ENCODE peak calls at places on chromosome 15, in eight cellular contexts. W is AML-193; R is NCI-H510A treated with DMSO at 0.1 percent for 48 hours; V is activated CD8-positive, alpha-beta T cell treated with anti-CD3 and anti-CD28 coated beads, Interleukin-2, amount 10 ng/mL, durations not matched to agents 7 days and 5 days; G is T-cell; I is A172; T is prostate gland; D is activated CD4-positive, alpha-beta T cell treated with anti-CD3 and anti-CD28 coated beads, Interleukin-2, amount 50 U/mL, for 1 hour. Y is an unnamed sample.

GRCh38 chr15:31214864-31215489 is 111.7 kb upstream of the KLF13 start:
- DNase-seq in W (peak; percentile 12), R (no peak), D (no peak), I (no peak), V (no peak), G (no peak), T (peak; percentile 80), Y (peak; percentile 71)

GRCh38 chr15:31326729-31327673 is at the start of gene KLF13:
- DNase-seq in T (peak; percentile 57), D (peak; percentile 73), G (peak; percentile 75), R (no peak), I (peak; percentile 26), W (no peak), V (peak; percentile 73), Y (no peak)

GRCh38 chr15:55770261-55770660 is 27.3 kb upstream of the PRTG start:
- DNase-seq in V (no peak), T (no peak), D (no peak), R (no peak), I (no peak), G (no peak), W (no peak), Y (no peak)

GRCh38 chr15:27418729-27419128 is 447.7 kb downstream of the GABRG3 start:
- DNase-seq in G (no peak), D (no peak), I (no peak), W (no peak), T (no peak), V (no peak), R (peak; percentile 3), Y (peak; percentile 25)

GRCh38 chr15:33587773-33588172 is 277.0 kb downstream of the RYR3 start:
- DNase-seq in W (no peak), G (no peak), V (no peak), R (no peak), T (no peak), D (no peak), I (peak; percentile 30), Y (no peak)

GRCh38 chr15:74978503-74978902 is 16.9 kb upstream of the SCAMP5 start:
- DNase-seq in G (no peak), R (no peak), V (peak; percentile 51), D (peak; percentile 20), T (no peak), W (no peak), I (peak; percentile 48), Y (no peak)

GRCh38 chr15:28942046-28942445 is 56.3 kb downstream of the APBA2 start:
- DNase-seq in W (no peak), G (peak; percentile 57), R (no peak), D (peak; percentile 24), I (no peak), T (no peak), V (peak; percentile 72), Y (peak; percentile 45)

GRCh38 chr15:26028086-26028740 is 165.1 kb upstream of the ATP10A start:
- DNase-seq in G (no peak), I (no peak), T (no peak), D (no peak), V (no peak), R (no peak), W (no peak), Y (no peak)

GRCh38 chr15:62934236-62934971 is 108.1 kb upstream of the TPM1 start:
- DNase-seq in D (no peak), T (no peak), W (no peak), I (no peak), R (no peak), G (no peak), V (no peak), Y (no peak)

GRCh38 chr15:89178307-89178977 is 42.9 kb downstream of the RLBP1 start:
- DNase-seq in I (no peak), V (no peak), D (no peak), T (no peak), R (no peak), G (no peak), W (no peak), Y (no peak)

GRCh38 chr15:58346361-58346760 is 85.4 kb upstream of the LIPC start:
- DNase-seq in I (peak; percentile 74), G (no peak), D (no peak), W (no peak), T (peak; percentile 85), V (no peak), R (no peak), Y (no peak)

GRCh38 chr15:65630760-65631159 is 9.0 kb downstream of the SLC24A1 start:
- DNase-seq in R (no peak), D (no peak), G (no peak), T (no peak), I (no peak), W (no peak), V (no peak), Y (no peak)

GRCh38 chr15:33374181-33375006 is 63.6 kb downstream of the RYR3 start:
- DNase-seq in T (no peak), R (no peak), V (no peak), D (no peak), I (no peak), W (no peak), G (no peak), Y (no peak)

GRCh38 chr15:81317642-81318017 is 6.3 kb downstream of the STARD5 start:
- DNase-seq in D (no peak), W (no peak), I (no peak), G (no peak), V (no peak), R (no peak), T (no peak), Y (no peak)

GRCh38 chr15:31082771-31083393 is 18.6 kb downstream of the TRPM1 start:
- DNase-seq in I (no peak), V (no peak), D (no peak), T (peak; percentile 53), R (no peak), W (no peak), G (no peak), Y (no peak)

GRCh38 chr15:66165856-66166255 is 87.7 kb downstream of the MEGF11 start:
- DNase-seq in W (no peak), G (no peak), T (no peak), I (no peak), R (no peak), V (no peak), D (no peak), Y (no peak)

GRCh38 chr15:74176262-74177208 is 3.0 kb downstream of the ISLR start:
- DNase-seq in T (no peak), V (no peak), R (no peak), W (no peak), I (no peak), G (no peak), D (no peak), Y (no peak)

GRCh38 chr15:89506026-89506686 is 9.8 kb upstream of the RHCG start:
- DNase-seq in R (no peak), V (no peak), G (no peak), I (no peak), T (no peak), W (no peak), D (no peak), Y (no peak)

GRCh38 chr15:58522391-58522790 is 90.6 kb downstream of the LIPC start:
- DNase-seq in R (no peak), T (peak; percentile 12), D (no peak), G (no peak), W (no peak), V (no peak), I (no peak), Y (no peak)

GRCh38 chr15:64773606-64774555 is 1.5 kb downstream of the RBPMS2 start:
- DNase-seq in D (no peak), I (no peak), G (no peak), R (no peak), W (no peak), T (no peak), V (no peak), Y (no peak)

GRCh38 chr15:92077353-92078080 is 224.0 kb downstream of the SLCO3A1 start:
- DNase-seq in T (peak; percentile 68), I (peak; percentile 61), G (peak; percentile 29), V (peak; percentile 75), R (peak; percentile 36), D (peak; percentile 57), W (peak; percentile 39), Y (peak; percentile 80)

GRCh38 chr15:98805434-98806274 is 157.3 kb downstream of the IGF1R start:
- DNase-seq in T (no peak), R (no peak), W (no peak), G (no peak), I (no peak), V (no peak), D (no peak), Y (peak; percentile 55)

GRCh38 chr15:77376770-77377169 is 43.1 kb downstream of the PEAK1 start:
- DNase-seq in G (no peak), I (no peak), R (peak; percentile 3), D (no peak), V (no peak), W (no peak), T (no peak), Y (no peak)

GRCh38 chr15:62121273-62122015 is 43.6 kb downstream of the C2CD4B start:
- DNase-seq in I (no peak), W (no peak), G (no peak), D (no peak), V (no peak), R (no peak), T (no peak), Y (no peak)

GRCh38 chr15:58987501-58988010 is at the start of gene RNF111:
- DNase-seq in R (peak; percentile 88), V (peak; percentile 95), G (peak; percentile 89), I (peak; percentile 94), W (peak; percentile 91), D (peak; percentile 87), T (peak; percentile 91), Y (peak; percentile 95)

GRCh38 chr15:82999426-82999825 is 12.0 kb downstream of the C15orf40 start:
- DNase-seq in I (no peak), T (no peak), R (no peak), D (no peak), V (no peak), G (no peak), W (no peak), Y (no peak)

GRCh38 chr15:96444865-96445264 is 114.4 kb downstream of the NR2F2 start:
- DNase-seq in I (no peak), V (no peak), G (no peak), R (no peak), W (no peak), D (no peak), T (no peak), Y (no peak)

GRCh38 chr15:28125673-28126651 is 26.8 kb upstream of the OCA2 start:
- DNase-seq in I (peak; percentile 30), R (peak; percentile 19), T (peak; percentile 43), G (no peak), V (peak; percentile 35), D (no peak), W (no peak), Y (peak; percentile 54)

GRCh38 chr15:73244333-73244732 is 124.4 kb downstream of the HCN4 start:
- DNase-seq in R (no peak), G (no peak), V (peak; percentile 38), W (no peak), D (no peak), I (no peak), T (no peak), Y (peak; percentile 46)